ENCODE peak calls at places on chromosomes 5 and 9, in seven cellular contexts. G is EH; R is GM23248; S is heart right ventricle; O is activated naive CD8-positive, alpha-beta T cell treated with anti-CD3 and anti-CD28 coated beads, Interleukin-2, amount 10 ng/mL, durations not matched to agents 7 days and 5 days; Y is activated effector memory CD4-positive, alpha-beta T cell treated with anti-CD3 and anti-CD28 coated beads, Interleukin-2, amount 50 U/mL, for 16 hours; N is activated CD8-positive, alpha-beta memory T cell treated with anti-CD3 and anti-CD28 coated beads for 48 hours. F is an unnamed sample.

GRCh38 chr9:95188459-95188858 is 129.1 kb downstream of the FANCC start:
- DNase-seq in R (no peak), N (no peak), O (no peak), S (no peak), Y (no peak), G (no peak), F (no peak)

GRCh38 chr9:4048441-4048840 is 251.4 kb downstream of the GLIS3 start:
- DNase-seq in N (no peak), R (peak; percentile 52), O (no peak), Y (no peak), G (peak; percentile 61), S (no peak), F (no peak)

GRCh38 chr5:108164574-108164973 is 217.3 kb downstream of the FBXL17 start:
- DNase-seq in O (no peak), R (no peak), Y (no peak), N (no peak), G (no peak), S (no peak), F (no peak)

GRCh38 chr9:100104314-100104713 is 5.3 kb downstream of the INVS start:
- DNase-seq in R (peak; percentile 50), Y (no peak), N (no peak), G (no peak), S (no peak), O (no peak), F (no peak)

GRCh38 chr9:111483419-111483861 is 743 bp downstream of the ECPAS start:
- DNase-seq in G (peak; percentile 51), N (peak; percentile 33), R (peak; percentile 79), Y (peak; percentile 83), S (peak; percentile 57), O (no peak), F (no peak)

GRCh38 chr9:91865041-91865440 is 85.0 kb downstream of the ROR2 start:
- DNase-seq in O (no peak), G (no peak), N (no peak), S (no peak), R (peak; percentile 10), Y (no peak), F (no peak)

GRCh38 chr5:11407553-11408145 is 496.6 kb downstream of the CTNND2 start:
- DNase-seq in S (no peak), R (no peak), N (no peak), G (no peak), O (no peak), Y (no peak), F (no peak)

GRCh38 chr5:66197764-66198405 is 53.8 kb downstream of the SREK1 start:
- DNase-seq in S (no peak), N (no peak), G (peak; percentile 35), O (no peak), R (no peak), Y (no peak), F (no peak)

GRCh38 chr5:132012385-132013005 is 1.0 kb upstream of the ACSL6 start:
- DNase-seq in S (peak; percentile 58), N (no peak), O (peak; percentile 64), Y (peak; percentile 58), G (peak; percentile 74), R (peak; percentile 72), F (peak; percentile 82)

GRCh38 chr5:23721336-23721735 is 213.9 kb downstream of the PRDM9 start:
- DNase-seq in O (no peak), S (no peak), G (no peak), Y (no peak), N (no peak), R (no peak), F (no peak)

GRCh38 chr5:124747770-124748686 is 1.6 kb upstream of the ZNF608 start:
- DNase-seq in S (no peak), G (no peak), R (peak; percentile 59), O (no peak), Y (no peak), N (no peak), F (no peak)

GRCh38 chr5:176578391-176578808 is 29.3 kb downstream of the CDHR2 start:
- DNase-seq in Y (peak; percentile 80), O (no peak), S (no peak), G (peak; percentile 47), N (no peak), R (peak; percentile 53), F (no peak)

GRCh38 chr5:139765409-139766217 is 30.0 kb upstream of the PSD2 start:
- DNase-seq in N (peak; percentile 57), R (peak; percentile 88), S (peak; percentile 86), G (peak; percentile 78), O (peak; percentile 95), Y (peak; percentile 93), F (peak; percentile 94)

GRCh38 chr9:109449036-109449798 is 48.9 kb downstream of the PTPN3 start:
- DNase-seq in Y (no peak), O (no peak), N (no peak), G (no peak), S (no peak), R (no peak), F (no peak)

GRCh38 chr5:54347221-54347865 is 37.0 kb upstream of the ARL15 start:
- DNase-seq in S (no peak), O (no peak), Y (no peak), N (no peak), G (no peak), R (no peak), F (no peak)

GRCh38 chr9:18071651-18072060 is 402.3 kb upstream of the ADAMTSL1 start:
- DNase-seq in Y (no peak), S (no peak), G (peak; percentile 70), R (peak; percentile 38), O (no peak), N (no peak), F (no peak)